ENCODE peak calls at places on chromosomes 16 and 17, in eight cellular contexts. M is skeletal muscle cell, I is ELR, P is heart left ventricle, O is left ventricle myocardium inferior, X is LoVo, S is T-cell, T is psoas muscle. G is an unnamed sample.

GRCh38 chr16:56930516-56931252 is 1.3 kb upstream of the HERPUD1 start:
- DNase-seq in M (no peak), I (no peak), P (no peak), O (no peak), X (no peak), S (no peak), T (no peak), G (no peak)

GRCh38 chr16:49578435-49579024 is 204.9 kb downstream of the C16orf78 start:
- DNase-seq in M (no peak), I (no peak), P (no peak), O (no peak), X (no peak), S (no peak), T (no peak), G (no peak)

GRCh38 chr16:78729687-78730086 is 630.2 kb downstream of the WWOX start:
- DNase-seq in M (no peak), I (no peak), P (no peak), O (no peak), X (no peak), S (no peak), T (no peak), G (no peak)

GRCh38 chr17:4986951-4987766 is at the start of gene CAMTA2:
- DNase-seq in M (no peak), I (peak; percentile 79), P (peak; percentile 95), O (peak; percentile 95), X (peak; percentile 78), S (peak; percentile 86), T (peak; percentile 93), G (no peak)

GRCh38 chr16:27404163-27404823 is 2.3 kb downstream of the IL21R start:
- DNase-seq in M (no peak), I (no peak), P (no peak), O (no peak), X (no peak), S (no peak), T (no peak), G (no peak)

GRCh38 chr16:82059983-82060421 is 24.9 kb downstream of the HSD17B2 start:
- DNase-seq in M (no peak), I (no peak), P (no peak), O (no peak), X (peak; percentile 42), S (no peak), T (no peak), G (no peak)

GRCh38 chr16:81447383-81448101 is 2.9 kb downstream of the CMIP start:
- DNase-seq in M (no peak), I (no peak), P (no peak), O (no peak), X (no peak), S (no peak), T (no peak), G (no peak)

GRCh38 chr17:77594416-77595209 is 363.9 kb upstream of the TNRC6C start:
- DNase-seq in M (no peak), I (no peak), P (no peak), O (no peak), X (no peak), S (no peak), T (no peak), G (no peak)

GRCh38 chr16:67593288-67593687 is 31.0 kb downstream of the CTCF start:
- DNase-seq in M (no peak), I (no peak), P (no peak), O (no peak), X (no peak), S (no peak), T (no peak), G (no peak)

GRCh38 chr17:67629963-67630320 is 87.8 kb upstream of the NOL11 start:
- DNase-seq in M (no peak), I (peak; percentile 74), P (no peak), O (no peak), X (no peak), S (no peak), T (no peak), G (peak; percentile 70)

GRCh38 chr17:74280093-74280513 is 6.1 kb downstream of the DNAI2 start:
- DNase-seq in M (no peak), I (no peak), P (peak; percentile 51), O (peak; percentile 42), X (no peak), S (peak; percentile 50), T (no peak), G (no peak)

GRCh38 chr16:497258-497657 is 30.3 kb upstream of the CAPN15 start:
- DNase-seq in M (no peak), I (no peak), P (no peak), O (no peak), X (no peak), S (no peak), T (no peak), G (no peak)

GRCh38 chr17:60526726-60527125 is 684 bp upstream of the APPBP2 start:
- DNase-seq in M (no peak), I (peak; percentile 28), P (no peak), O (no peak), X (no peak), S (no peak), T (no peak), G (no peak)

GRCh38 chr16:49693445-49693844 is 162.5 kb downstream of the ZNF423 start:
- DNase-seq in M (no peak), I (no peak), P (no peak), O (no peak), X (no peak), S (no peak), T (no peak), G (no peak)

GRCh38 chr17:80364091-80364691 is 50.8 kb upstream of the ENDOV start:
- DNase-seq in M (no peak), I (peak; percentile 44), P (no peak), O (no peak), X (no peak), S (no peak), T (no peak), G (no peak)

GRCh38 chr17:45228985-45229517 is 7.4 kb downstream of the FMNL1 start:
- DNase-seq in M (peak; percentile 88), I (peak; percentile 96), P (peak; percentile 93), O (peak; percentile 89), X (no peak), S (peak; percentile 73), T (peak; percentile 90), G (peak; percentile 79)

GRCh38 chr17:75845933-75846700 is 1.9 kb upstream of the UNC13D start:
- DNase-seq in M (no peak), I (no peak), P (no peak), O (no peak), X (peak; percentile 70), S (no peak), T (no peak), G (no peak)

GRCh38 chr17:74437702-74438101 is 5.8 kb downstream of the GPRC5C start:
- DNase-seq in M (no peak), I (peak; percentile 16), P (no peak), O (no peak), X (no peak), S (no peak), T (no peak), G (no peak)

GRCh38 chr17:35183332-35183731 is 10.9 kb downstream of the SLC35G3 start:
- DNase-seq in M (no peak), I (no peak), P (no peak), O (no peak), X (no peak), S (no peak), T (no peak), G (no peak)

GRCh38 chr16:89507219-89507833 is 877 bp upstream of the SPG7 start:
- DNase-seq in M (no peak), I (no peak), P (peak; percentile 64), O (no peak), X (no peak), S (no peak), T (no peak), G (no peak)

GRCh38 chr16:3807425-3808123 is 72.9 kb downstream of the CREBBP start:
- DNase-seq in M (no peak), I (no peak), P (no peak), O (no peak), X (no peak), S (no peak), T (no peak), G (no peak)

GRCh38 chr17:65593870-65594584 is 32.6 kb upstream of the AXIN2 start:
- DNase-seq in M (no peak), I (peak; percentile 45), P (no peak), O (no peak), X (no peak), S (peak; percentile 8), T (no peak), G (no peak)

GRCh38 chr17:28010406-28010805 is 32.1 kb upstream of the NLK start:
- DNase-seq in M (no peak), I (no peak), P (no peak), O (no peak), X (no peak), S (no peak), T (no peak), G (no peak)

GRCh38 chr16:78984887-78985464 is 615.6 kb downstream of the MAF start:
- DNase-seq in M (no peak), I (no peak), P (peak; percentile 73), O (peak; percentile 44), X (no peak), S (no peak), T (no peak), G (no peak)

G was measured in AG09319.